ENCODE peak calls at places on chromosomes 16 and 17, in four cellular contexts. One of them, this sample, is unnamed.

GRCh38 chr17:82064433-82065192 is 991 bp downstream of the DUS1L start:
- DNase-seq in activated CD8-positive, alpha-beta T cell treated with anti-CD3 and anti-CD28 coated beads for 36 hours: no peak
- DNase-seq in mammary epithelial cell: peak; percentile 56
- DNase-seq in AG09319: no peak
- DNase-seq in this sample: no peak

GRCh38 chr17:56478836-56479447 is 114.6 kb upstream of the NOG start:
- DNase-seq in activated CD8-positive, alpha-beta T cell treated with anti-CD3 and anti-CD28 coated beads for 36 hours: peak; percentile 40
- DNase-seq in mammary epithelial cell: peak; percentile 32
- DNase-seq in AG09319: no peak
- DNase-seq in this sample: no peak

GRCh38 chr16:46629331-46629843 is 8.2 kb upstream of the SHCBP1 start:
- DNase-seq in activated CD8-positive, alpha-beta T cell treated with anti-CD3 and anti-CD28 coated beads for 36 hours: no peak
- DNase-seq in mammary epithelial cell: peak; percentile 50
- DNase-seq in AG09319: peak; percentile 41
- DNase-seq in this sample: no peak

GRCh38 chr17:76726766-76727718 is at the start of gene METTL23:
- DNase-seq in activated CD8-positive, alpha-beta T cell treated with anti-CD3 and anti-CD28 coated beads for 36 hours: peak; percentile 89
- DNase-seq in mammary epithelial cell: peak; percentile 60
- DNase-seq in AG09319: no peak
- DNase-seq in this sample: peak; percentile 78

GRCh38 chr17:3740611-3741073 is 16.9 kb downstream of the HASPIN start:
- DNase-seq in activated CD8-positive, alpha-beta T cell treated with anti-CD3 and anti-CD28 coated beads for 36 hours: peak; percentile 66
- DNase-seq in mammary epithelial cell: no peak
- DNase-seq in AG09319: no peak
- DNase-seq in this sample: no peak

GRCh38 chr17:64773836-64774761 is 112.0 kb upstream of the SMURF2 start:
- DNase-seq in activated CD8-positive, alpha-beta T cell treated with anti-CD3 and anti-CD28 coated beads for 36 hours: no peak
- DNase-seq in mammary epithelial cell: peak; percentile 83
- DNase-seq in AG09319: peak; percentile 7
- DNase-seq in this sample: peak; percentile 70

GRCh38 chr17:41451154-41451728 is 10.5 kb upstream of the KRT38 start:
- DNase-seq in activated CD8-positive, alpha-beta T cell treated with anti-CD3 and anti-CD28 coated beads for 36 hours: no peak
- DNase-seq in mammary epithelial cell: no peak
- DNase-seq in AG09319: no peak
- DNase-seq in this sample: no peak

GRCh38 chr17:80957461-80957941 is 34.1 kb upstream of the CHMP6 start:
- DNase-seq in activated CD8-positive, alpha-beta T cell treated with anti-CD3 and anti-CD28 coated beads for 36 hours: no peak
- DNase-seq in mammary epithelial cell: no peak
- DNase-seq in AG09319: no peak
- DNase-seq in this sample: no peak

GRCh38 chr17:55458287-55458900 is 36.8 kb upstream of the MMD start:
- DNase-seq in activated CD8-positive, alpha-beta T cell treated with anti-CD3 and anti-CD28 coated beads for 36 hours: no peak
- DNase-seq in mammary epithelial cell: no peak
- DNase-seq in AG09319: no peak
- DNase-seq in this sample: no peak

GRCh38 chr17:50879086-50879485 is 12.9 kb upstream of the TOB1 start:
- DNase-seq in activated CD8-positive, alpha-beta T cell treated with anti-CD3 and anti-CD28 coated beads for 36 hours: no peak
- DNase-seq in mammary epithelial cell: no peak
- DNase-seq in AG09319: no peak
- DNase-seq in this sample: no peak

GRCh38 chr17:47806026-47806912 is 15.3 kb downstream of the OSBPL7 start:
- DNase-seq in activated CD8-positive, alpha-beta T cell treated with anti-CD3 and anti-CD28 coated beads for 36 hours: no peak
- DNase-seq in mammary epithelial cell: no peak
- DNase-seq in AG09319: no peak
- DNase-seq in this sample: no peak

GRCh38 chr17:44970136-44970737 is 2.1 kb upstream of the C1QL1 start:
- DNase-seq in activated CD8-positive, alpha-beta T cell treated with anti-CD3 and anti-CD28 coated beads for 36 hours: peak; percentile 59
- DNase-seq in mammary epithelial cell: no peak
- DNase-seq in AG09319: no peak
- DNase-seq in this sample: peak; percentile 76

GRCh38 chr17:5955764-5956163 is 114.4 kb upstream of the WSCD1 start:
- DNase-seq in activated CD8-positive, alpha-beta T cell treated with anti-CD3 and anti-CD28 coated beads for 36 hours: no peak
- DNase-seq in mammary epithelial cell: no peak
- DNase-seq in AG09319: no peak
- DNase-seq in this sample: no peak

GRCh38 chr16:67666032-67666537 is 465 bp downstream of the ENKD1 start:
- DNase-seq in activated CD8-positive, alpha-beta T cell treated with anti-CD3 and anti-CD28 coated beads for 36 hours: peak; percentile 33
- DNase-seq in mammary epithelial cell: no peak
- DNase-seq in AG09319: no peak
- DNase-seq in this sample: peak; percentile 75

GRCh38 chr16:67667434-67667816 is 811 bp downstream of the C16orf86 start:
- DNase-seq in activated CD8-positive, alpha-beta T cell treated with anti-CD3 and anti-CD28 coated beads for 36 hours: no peak
- DNase-seq in mammary epithelial cell: no peak
- DNase-seq in AG09319: no peak
- DNase-seq in this sample: no peak

GRCh38 chr16:67667817-67668494 is 1.3 kb downstream of the C16orf86 start:
- DNase-seq in activated CD8-positive, alpha-beta T cell treated with anti-CD3 and anti-CD28 coated beads for 36 hours: peak; percentile 92
- DNase-seq in mammary epithelial cell: peak; percentile 81
- DNase-seq in AG09319: peak; percentile 83
- DNase-seq in this sample: peak; percentile 77

GRCh38 chr16:67665598-67665997 is 952 bp downstream of the ENKD1 start:
- DNase-seq in activated CD8-positive, alpha-beta T cell treated with anti-CD3 and anti-CD28 coated beads for 36 hours: no peak
- DNase-seq in mammary epithelial cell: no peak
- DNase-seq in AG09319: no peak
- DNase-seq in this sample: no peak

GRCh38 chr16:67666538-67667433 is at the start of the genes C16orf86 and ENKD1:
- DNase-seq in activated CD8-positive, alpha-beta T cell treated with anti-CD3 and anti-CD28 coated beads for 36 hours: peak; percentile 87
- DNase-seq in mammary epithelial cell: peak; percentile 33
- DNase-seq in AG09319: peak; percentile 25
- DNase-seq in this sample: peak; percentile 90
- TF ChIP-seq CTCF in activated CD8-positive, alpha-beta T cell treated with anti-CD3 and anti-CD28 coated beads for 36 hours: no peak
- TF ChIP-seq CTCF in mammary epithelial cell: no peak
- TF ChIP-seq CTCF in AG09319: no peak
- TF ChIP-seq CTCF in this sample: no peak

GRCh38 chr16:31073823-31074072 is 292 bp downstream of the ZNF668 start:
- DNase-seq in activated CD8-positive, alpha-beta T cell treated with anti-CD3 and anti-CD28 coated beads for 36 hours: no peak
- DNase-seq in mammary epithelial cell: no peak
- DNase-seq in AG09319: no peak
- DNase-seq in this sample: no peak

GRCh38 chr16:31074814-31075183 is 577 bp downstream of the ZNF646 start:
- DNase-seq in activated CD8-positive, alpha-beta T cell treated with anti-CD3 and anti-CD28 coated beads for 36 hours: no peak
- DNase-seq in mammary epithelial cell: peak; percentile 7
- DNase-seq in AG09319: no peak
- DNase-seq in this sample: no peak

GRCh38 chr16:31072540-31073072 is 1.4 kb downstream of the ZNF668 start:
- DNase-seq in activated CD8-positive, alpha-beta T cell treated with anti-CD3 and anti-CD28 coated beads for 36 hours: peak; percentile 61
- DNase-seq in mammary epithelial cell: peak; percentile 41
- DNase-seq in AG09319: no peak
- DNase-seq in this sample: peak; percentile 23

GRCh38 chr16:31073073-31073822 is 792 bp downstream of the ZNF668 start:
- DNase-seq in activated CD8-positive, alpha-beta T cell treated with anti-CD3 and anti-CD28 coated beads for 36 hours: peak; percentile 94
- DNase-seq in mammary epithelial cell: peak; percentile 91
- DNase-seq in AG09319: peak; percentile 62
- DNase-seq in this sample: peak; percentile 93

DNA sequence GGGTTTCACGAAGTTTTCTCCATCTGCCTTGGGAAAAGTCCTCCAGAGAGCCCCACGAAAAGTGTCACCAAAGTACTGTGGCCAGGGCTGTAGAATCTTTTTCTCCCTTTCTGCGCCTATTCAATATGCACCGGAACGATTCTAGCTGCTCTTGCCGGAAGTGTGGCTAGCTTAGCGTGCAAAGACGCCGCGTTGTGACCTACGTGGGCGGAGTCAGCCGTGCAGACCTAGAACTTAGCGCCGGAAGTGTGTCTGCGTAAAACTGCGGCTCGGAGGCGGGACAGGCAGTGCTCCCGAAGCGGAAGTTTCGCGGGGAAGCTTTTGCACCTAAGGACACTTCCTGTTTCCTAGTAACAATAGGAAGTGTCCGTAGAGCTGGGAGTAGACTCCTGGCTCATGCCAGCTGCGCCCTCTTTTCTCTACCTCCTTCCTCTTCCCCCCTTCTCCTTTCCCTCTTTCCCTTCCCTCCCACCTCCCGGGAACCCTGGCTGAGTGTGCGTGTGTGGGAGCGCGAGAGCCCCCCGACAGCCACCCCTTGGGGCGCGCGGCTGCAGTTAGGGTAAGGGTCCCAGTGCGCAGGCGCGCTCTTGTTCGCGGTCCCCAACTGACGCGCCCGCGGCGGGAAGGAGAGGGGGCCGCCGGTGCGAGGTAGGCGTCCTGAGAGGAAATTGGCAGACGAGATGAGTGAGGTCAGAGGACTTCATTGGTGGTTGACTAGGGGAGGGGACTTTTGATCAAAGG is at the start of the genes ZNF646 and ZNF668:
- DNase-seq in activated CD8-positive, alpha-beta T cell treated with anti-CD3 and anti-CD28 coated beads for 36 hours: peak; percentile 100
- DNase-seq in mammary epithelial cell: peak; percentile 98
- DNase-seq in AG09319: peak; percentile 98
- DNase-seq in this sample: peak; percentile 95
- TF ChIP-seq CTCF in activated CD8-positive, alpha-beta T cell treated with anti-CD3 and anti-CD28 coated beads for 36 hours: no peak
- TF ChIP-seq CTCF in mammary epithelial cell: no peak
- TF ChIP-seq CTCF in AG09319: no peak
- TF ChIP-seq CTCF in this sample: no peak

GRCh38 chr16:87234601-87235000 is 82.6 kb downstream of the C16orf95 start:
- DNase-seq in activated CD8-positive, alpha-beta T cell treated with anti-CD3 and anti-CD28 coated beads for 36 hours: no peak
- DNase-seq in mammary epithelial cell: no peak
- DNase-seq in AG09319: no peak
- DNase-seq in this sample: no peak

GRCh38 chr16:87233928-87234327 is 83.3 kb downstream of the C16orf95 start:
- DNase-seq in activated CD8-positive, alpha-beta T cell treated with anti-CD3 and anti-CD28 coated beads for 36 hours: no peak
- DNase-seq in mammary epithelial cell: no peak
- DNase-seq in AG09319: no peak
- DNase-seq in this sample: no peak

GRCh38 chr16:87236516-87237115 is 80.6 kb downstream of the C16orf95 start:
- DNase-seq in activated CD8-positive, alpha-beta T cell treated with anti-CD3 and anti-CD28 coated beads for 36 hours: no peak
- DNase-seq in mammary epithelial cell: no peak
- DNase-seq in AG09319: no peak
- DNase-seq in this sample: no peak

GRCh38 chr16:87238371-87238715 is 78.8 kb downstream of the C16orf95 start:
- DNase-seq in activated CD8-positive, alpha-beta T cell treated with anti-CD3 and anti-CD28 coated beads for 36 hours: no peak
- DNase-seq in mammary epithelial cell: no peak
- DNase-seq in AG09319: no peak
- DNase-seq in this sample: no peak

GRCh38 chr16:87235810-87236515 is 81.2 kb downstream of the C16orf95 start:
- DNase-seq in activated CD8-positive, alpha-beta T cell treated with anti-CD3 and anti-CD28 coated beads for 36 hours: peak; percentile 29
- DNase-seq in mammary epithelial cell: no peak
- DNase-seq in AG09319: no peak
- DNase-seq in this sample: peak; percentile 26
- TF ChIP-seq CTCF in activated CD8-positive, alpha-beta T cell treated with anti-CD3 and anti-CD28 coated beads for 36 hours: no peak
- TF ChIP-seq CTCF in mammary epithelial cell: no peak
- TF ChIP-seq CTCF in AG09319: no peak
- TF ChIP-seq CTCF in this sample: no peak

DNA sequence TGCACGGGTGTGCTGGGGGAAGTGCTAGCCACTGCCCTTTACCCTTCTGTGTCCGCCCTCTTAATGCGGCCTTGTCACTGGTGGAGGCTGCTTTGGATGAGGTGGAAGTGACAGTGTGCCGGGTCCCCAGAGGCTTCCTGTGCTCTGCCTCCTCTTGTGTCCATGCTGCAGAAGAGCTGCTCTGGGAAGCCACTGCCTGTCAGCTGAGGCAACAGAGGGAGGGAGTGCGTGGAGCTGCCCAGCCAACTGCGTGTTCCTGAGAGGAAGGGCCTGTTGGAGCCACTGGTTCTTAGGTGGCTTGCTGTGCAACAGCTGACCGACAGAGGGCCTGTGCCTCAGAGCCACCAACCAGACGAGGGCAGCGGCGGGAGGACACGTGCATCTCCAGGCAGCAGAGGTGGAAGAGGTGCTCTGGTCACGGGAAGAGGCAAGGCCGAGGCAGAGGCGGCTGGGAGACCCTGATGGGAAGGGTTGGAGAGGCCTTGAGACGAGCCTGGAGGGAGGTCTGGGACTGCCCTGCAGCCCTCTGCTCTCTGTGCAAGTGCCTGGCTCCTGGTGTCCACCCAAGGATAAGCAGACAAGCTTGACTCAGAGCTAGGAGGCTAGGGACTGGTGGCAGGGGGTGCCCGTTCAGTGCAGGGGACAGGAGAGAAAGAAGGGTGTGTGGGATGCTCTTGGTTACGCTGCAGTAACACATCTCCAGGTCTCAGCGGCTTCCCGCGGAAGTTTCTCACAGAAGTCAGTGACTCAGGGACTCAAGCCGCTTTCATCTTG is 25.4 kb downstream of the B9D1 start:
- DNase-seq in activated CD8-positive, alpha-beta T cell treated with anti-CD3 and anti-CD28 coated beads for 36 hours: no peak
- DNase-seq in mammary epithelial cell: no peak
- DNase-seq in AG09319: no peak
- DNase-seq in this sample: no peak
- TF ChIP-seq CTCF in activated CD8-positive, alpha-beta T cell treated with anti-CD3 and anti-CD28 coated beads for 36 hours: no peak
- TF ChIP-seq CTCF in mammary epithelial cell: no peak
- TF ChIP-seq CTCF in AG09319: no peak
- TF ChIP-seq CTCF in this sample: no peak